ENCODE peak calls at places on chromosomes 13 and 19, in four cellular contexts. D is transverse colon, Q is sigmoid colon, V is esophagus muscularis mucosa. F is an unnamed sample.

GRCh38 chr19:29678484-29679106 is 13.3 kb downstream of the PLEKHF1 start:
- DNase-seq in V (peak; percentile 94), Q (peak; percentile 93), D (peak; percentile 28), F (no peak)

GRCh38 chr19:40413291-40413994 is at the start of gene PRX:
- DNase-seq in V (no peak), D (no peak), Q (no peak), F (no peak)

GRCh38 chr13:102328909-102329308 is 72.9 kb downstream of the FGF14 start:
- DNase-seq in V (no peak), D (no peak), Q (no peak), F (no peak)

GRCh38 chr13:41883147-41883546 is 77.8 kb downstream of the VWA8 start:
- DNase-seq in D (no peak), Q (no peak), V (no peak), F (no peak)

GRCh38 chr19:32018014-32018413 is 327.4 kb upstream of the ZNF507 start:
- DNase-seq in Q (peak; percentile 83), D (peak; percentile 19), V (peak; percentile 72), F (no peak)

GRCh38 chr19:19418548-19419260 is 13.2 kb downstream of the GATAD2A start:
- DNase-seq in Q (no peak), V (no peak), D (no peak), F (no peak)

GRCh38 chr19:14061751-14062557 is at the start of gene PALM3:
- DNase-seq in Q (no peak), V (no peak), D (peak; percentile 35), F (peak; percentile 90)

GRCh38 chr13:60273971-60274370 is 110.2 kb upstream of the DIAPH3 start:
- DNase-seq in D (no peak), V (no peak), Q (no peak), F (no peak)

GRCh38 chr19:44579663-44580365 is 33.5 kb upstream of the IGSF23 start:
- DNase-seq in D (no peak), V (no peak), Q (no peak), F (no peak)

GRCh38 chr13:60407095-60407494 is 10.1 kb downstream of the TDRD3 start:
- DNase-seq in Q (no peak), V (no peak), D (no peak), F (no peak)

GRCh38 chr13:75547917-75548316 is 1.7 kb upstream of the UCHL3 start:
- DNase-seq in Q (no peak), V (no peak), D (no peak), F (no peak)

GRCh38 chr13:30739646-30740642 is 4.6 kb downstream of the ALOX5AP start:
- DNase-seq in D (no peak), V (no peak), Q (no peak), F (peak; percentile 27)

GRCh38 chr13:106340249-106340648 is 195.2 kb downstream of the EFNB2 start:
- DNase-seq in Q (no peak), D (no peak), V (no peak), F (no peak)

GRCh38 chr13:107457686-107458085 is 757.6 kb downstream of the LIG4 start:
- DNase-seq in Q (no peak), V (no peak), D (no peak), F (no peak)

GRCh38 chr13:45207319-45207718 is 6.5 kb upstream of the KCTD4 start:
- DNase-seq in V (no peak), D (no peak), Q (no peak), F (no peak)

DNA sequence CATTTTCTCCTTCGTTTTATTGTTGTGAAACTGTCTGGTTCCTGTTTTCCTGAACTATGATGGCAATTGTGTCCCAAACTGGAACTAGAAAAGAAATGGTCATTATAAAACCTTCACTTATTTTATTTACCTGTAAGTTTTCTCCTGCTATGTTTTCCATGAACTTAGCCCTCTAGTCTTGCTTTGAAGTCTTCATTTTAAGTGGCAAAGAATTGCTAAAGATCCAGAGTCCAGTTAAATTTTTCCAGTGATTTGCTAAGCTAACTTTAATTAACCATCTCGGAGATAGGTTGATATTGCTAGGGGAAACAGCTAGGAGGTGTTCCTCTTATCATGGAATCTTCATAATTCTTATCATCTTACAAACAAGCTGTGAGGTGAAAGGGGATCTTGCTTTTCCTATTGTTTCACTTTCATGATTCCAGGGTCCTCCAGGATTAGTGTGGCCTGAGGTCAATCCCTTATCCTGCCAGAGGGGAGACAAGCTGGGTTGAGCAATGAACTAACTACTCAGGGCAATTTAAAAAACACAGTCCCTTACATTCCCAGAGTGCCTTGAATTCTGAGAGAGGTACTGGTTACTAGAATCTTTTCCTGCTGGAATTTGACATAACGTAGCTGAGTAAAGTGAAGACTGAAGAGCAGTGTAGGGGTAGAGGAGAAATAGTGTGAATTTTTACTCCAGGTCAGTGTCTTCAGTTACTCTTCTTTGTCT is 112.5 kb downstream of the ESD start:
- DNase-seq in V (no peak), Q (no peak), D (no peak), F (no peak)
- TF ChIP-seq CTCF in V (peak; percentile 24), Q (no peak), D (no peak), F (no peak)

GRCh38 chr19:53985863-53986262 is 5.6 kb upstream of the CACNG6 start:
- DNase-seq in V (no peak), Q (no peak), D (no peak), F (no peak)

GRCh38 chr19:53982611-53983010 is 8.8 kb upstream of the CACNG6 start:
- DNase-seq in V (no peak), D (peak; percentile 30), Q (no peak), F (peak; percentile 59)

GRCh38 chr19:53982056-53982455 is 9.4 kb upstream of the CACNG6 start:
- DNase-seq in Q (no peak), V (no peak), D (no peak), F (no peak)

GRCh38 chr19:53981408-53981998 is 9.9 kb upstream of the CACNG6 start:
- DNase-seq in D (no peak), V (no peak), Q (no peak), F (no peak)

GRCh38 chr19:53983457-53984289 is 7.8 kb upstream of the CACNG6 start:
- DNase-seq in Q (no peak), D (no peak), V (no peak), F (no peak)
- H3K4me3 ChIP-seq in Q (no peak overlapping the region), D (no peak overlapping the region), V (no peak overlapping the region), F (no peak overlapping the region)

DNA sequence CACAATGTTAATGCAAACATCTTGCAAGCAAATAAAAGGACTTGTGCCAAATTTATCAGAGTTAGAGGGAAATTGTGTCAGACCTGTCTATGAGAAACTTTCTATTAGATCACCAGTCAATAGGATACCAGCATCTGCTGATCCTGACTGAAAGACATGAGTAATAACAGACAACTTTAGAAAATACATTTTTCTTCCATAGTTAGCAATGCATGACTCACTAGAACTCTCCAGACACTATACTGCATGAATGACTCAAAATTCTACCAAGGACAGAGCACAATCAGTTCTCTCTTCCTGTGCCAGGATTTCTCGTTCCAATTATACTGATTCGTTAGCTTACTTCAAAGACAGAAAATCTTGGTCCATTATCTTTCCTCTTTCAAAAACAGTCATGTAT is 83.4 kb upstream of the FNDC3A start:
- DNase-seq in D (no peak), Q (no peak), V (no peak), F (no peak)
- TF ChIP-seq EP300 in D (no peak), Q (no peak), V (no peak), F (no peak)

GRCh38 chr13:23898101-23898500 is 799 bp upstream of the C1QTNF9B start:
- DNase-seq in V (no peak), D (peak; percentile 19), Q (peak; percentile 85), F (no peak)
- TF ChIP-seq CTCF in V (no peak), D (no peak), Q (no peak), F (no peak)

GRCh38 chr19:51097166-51097736 is 11.0 kb downstream of the CTU1 start:
- DNase-seq in Q (peak; percentile 74), D (peak; percentile 61), V (no peak), F (peak; percentile 77)
- H3K4me3 ChIP-seq in Q (no peak overlapping the region), D (no peak overlapping the region), V (no peak overlapping the region), F (no peak overlapping the region)

DNA sequence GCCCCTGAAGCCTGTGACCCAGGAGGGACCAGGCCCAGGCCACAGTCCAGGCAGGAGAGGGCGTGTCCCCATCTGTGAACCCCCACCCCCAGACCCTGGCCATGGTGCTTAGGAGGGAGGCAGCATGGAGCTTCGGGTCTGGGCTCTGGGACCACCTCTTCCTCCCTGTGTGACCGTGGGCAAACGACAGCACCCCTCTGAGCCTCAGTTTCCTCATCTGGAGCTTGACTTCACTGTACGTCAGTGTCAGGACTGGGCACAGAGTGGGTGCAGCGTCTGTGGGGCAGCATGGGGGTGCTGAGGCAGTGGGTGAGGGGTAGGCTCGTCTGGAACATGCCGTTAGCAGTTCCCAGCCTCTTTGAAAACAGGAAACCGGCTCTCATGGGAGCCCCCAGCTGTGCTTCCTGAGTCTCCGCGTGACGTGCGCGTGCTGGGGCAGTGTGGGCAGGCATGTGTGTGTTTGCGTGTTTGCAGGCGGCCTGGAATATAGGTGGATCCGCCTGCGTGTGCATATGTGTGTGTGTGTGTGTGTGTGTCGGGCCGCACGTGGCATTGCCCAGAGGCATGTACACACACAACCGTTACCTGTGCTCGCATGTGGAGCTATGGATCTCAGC is 15.7 kb downstream of the ARRDC2 start:
- DNase-seq in V (peak; percentile 95), D (peak; percentile 78), Q (peak; percentile 93), F (peak; percentile 64)
- TF ChIP-seq EP300 in V (peak; percentile 59), D (peak; percentile 83), Q (peak; percentile 90), F (peak; percentile 62)